ENCODE peak calls at places on chromosomes 16 and 17, in five cellular contexts. One of them, this sample, is unnamed. For H3K36me3, the result is how much of the 10 kb centered on the place peaks cover.

GRCh38 chr16:66372898-66373155 is 6.3 kb downstream of the CDH5 start:
- DNase-seq in OCI-LY7: no peak
- DNase-seq in psoas muscle: no peak
- DNase-seq in brain microvascular endothelial cell: no peak
- DNase-seq in adrenal gland: no peak
- DNase-seq in this sample: no peak

GRCh38 chr17:39246274-39246673 is 20.5 kb upstream of the STAC2 start:
- DNase-seq in OCI-LY7: no peak
- DNase-seq in psoas muscle: no peak
- DNase-seq in brain microvascular endothelial cell: no peak
- DNase-seq in adrenal gland: no peak
- DNase-seq in this sample: no peak

GRCh38 chr16:13896543-13897182 is 23.3 kb upstream of the ERCC4 start:
- DNase-seq in OCI-LY7: peak
- DNase-seq in psoas muscle: no peak
- DNase-seq in brain microvascular endothelial cell: no peak
- DNase-seq in adrenal gland: no peak
- DNase-seq in this sample: no peak

GRCh38 chr16:57426356-57426755 is 20.8 kb downstream of the CIAPIN1 start:
- DNase-seq in OCI-LY7: no peak
- DNase-seq in psoas muscle: no peak
- DNase-seq in brain microvascular endothelial cell: no peak
- DNase-seq in adrenal gland: no peak
- DNase-seq in this sample: no peak

GRCh38 chr16:86672215-86672863 is 94.0 kb downstream of the FOXL1 start:
- DNase-seq in OCI-LY7: no peak
- DNase-seq in psoas muscle: no peak
- DNase-seq in brain microvascular endothelial cell: no peak
- DNase-seq in adrenal gland: no peak
- DNase-seq in this sample: no peak

GRCh38 chr17:32628645-32629044 is 141.9 kb downstream of the CDK5R1 start:
- DNase-seq in OCI-LY7: no peak
- DNase-seq in psoas muscle: no peak
- DNase-seq in brain microvascular endothelial cell: no peak
- DNase-seq in adrenal gland: no peak
- DNase-seq in this sample: no peak

GRCh38 chr16:24070851-24071250 is 185.3 kb upstream of the CACNG3 start:
- DNase-seq in OCI-LY7: peak
- DNase-seq in psoas muscle: no peak
- DNase-seq in brain microvascular endothelial cell: peak
- DNase-seq in adrenal gland: no peak
- DNase-seq in this sample: peak

GRCh38 chr16:78237346-78237745 is 137.9 kb downstream of the WWOX start:
- DNase-seq in OCI-LY7: no peak
- DNase-seq in psoas muscle: no peak
- DNase-seq in brain microvascular endothelial cell: no peak
- DNase-seq in adrenal gland: no peak
- DNase-seq in this sample: no peak

GRCh38 chr17:74690409-74690825 is 22.3 kb downstream of the CD300LF start:
- DNase-seq in OCI-LY7: peak
- DNase-seq in psoas muscle: no peak
- DNase-seq in brain microvascular endothelial cell: no peak
- DNase-seq in adrenal gland: peak
- DNase-seq in this sample: no peak

GRCh38 chr17:14334919-14335318 is 34.0 kb downstream of the HS3ST3B1 start:
- DNase-seq in OCI-LY7: no peak
- DNase-seq in psoas muscle: no peak
- DNase-seq in brain microvascular endothelial cell: no peak
- DNase-seq in adrenal gland: no peak
- DNase-seq in this sample: no peak

GRCh38 chr17:72423718-72424117 is 302.9 kb downstream of the SOX9 start:
- DNase-seq in OCI-LY7: no peak
- DNase-seq in psoas muscle: no peak
- DNase-seq in brain microvascular endothelial cell: no peak
- DNase-seq in adrenal gland: no peak
- DNase-seq in this sample: no peak

GRCh38 chr16:79295746-79296145 is 304.8 kb downstream of the MAF start:
- DNase-seq in OCI-LY7: no peak
- DNase-seq in psoas muscle: no peak
- DNase-seq in brain microvascular endothelial cell: no peak
- DNase-seq in adrenal gland: no peak
- DNase-seq in this sample: no peak

GRCh38 chr16:28100810-28101532 is 37.5 kb upstream of the GSG1L start:
- DNase-seq in OCI-LY7: no peak
- DNase-seq in psoas muscle: no peak
- DNase-seq in brain microvascular endothelial cell: no peak
- DNase-seq in adrenal gland: no peak
- DNase-seq in this sample: no peak

GRCh38 chr16:26961459-26961858 is 105.3 kb upstream of the C16orf82 start:
- DNase-seq in OCI-LY7: no peak
- DNase-seq in psoas muscle: no peak
- DNase-seq in brain microvascular endothelial cell: no peak
- DNase-seq in adrenal gland: no peak
- DNase-seq in this sample: no peak

GRCh38 chr17:13140750-13141149 is 122.9 kb upstream of the ELAC2 start:
- DNase-seq in OCI-LY7: no peak
- DNase-seq in psoas muscle: no peak
- DNase-seq in brain microvascular endothelial cell: no peak
- DNase-seq in adrenal gland: no peak
- DNase-seq in this sample: no peak

GRCh38 chr16:23608194-23608593 is 12.1 kb upstream of the NDUFAB1 start:
- DNase-seq in OCI-LY7: no peak
- DNase-seq in psoas muscle: no peak
- DNase-seq in brain microvascular endothelial cell: peak
- DNase-seq in adrenal gland: no peak
- DNase-seq in this sample: no peak

GRCh38 chr16:89693289-89693731 is 6.8 kb downstream of the CDK10 start:
- DNase-seq in OCI-LY7: no peak
- DNase-seq in psoas muscle: no peak
- DNase-seq in brain microvascular endothelial cell: no peak
- DNase-seq in adrenal gland: no peak
- DNase-seq in this sample: no peak

GRCh38 chr17:50049636-50050035 is 6.3 kb upstream of the ITGA3 start:
- DNase-seq in OCI-LY7: no peak
- DNase-seq in psoas muscle: peak
- DNase-seq in brain microvascular endothelial cell: no peak
- DNase-seq in adrenal gland: no peak
- DNase-seq in this sample: no peak

GRCh38 chr17:27797390-27798091 is 2.8 kb downstream of the NOS2 start:
- DNase-seq in OCI-LY7: no peak
- DNase-seq in psoas muscle: no peak
- DNase-seq in brain microvascular endothelial cell: no peak
- DNase-seq in adrenal gland: no peak
- DNase-seq in this sample: no peak

GRCh38 chr17:45575126-45575885 is 84.8 kb upstream of the PLEKHM1 start:
- DNase-seq in OCI-LY7: no peak
- DNase-seq in psoas muscle: no peak
- DNase-seq in brain microvascular endothelial cell: no peak
- DNase-seq in adrenal gland: no peak
- DNase-seq in this sample: no peak

GRCh38 chr16:12551946-12552345 is 251.7 kb downstream of the CPPED1 start:
- DNase-seq in OCI-LY7: no peak
- DNase-seq in psoas muscle: no peak
- DNase-seq in brain microvascular endothelial cell: peak
- DNase-seq in adrenal gland: no peak
- DNase-seq in this sample: no peak

GRCh38 chr16:50284131-50284911 is 18.0 kb downstream of the ADCY7 start:
- DNase-seq in OCI-LY7: peak
- DNase-seq in psoas muscle: peak
- DNase-seq in brain microvascular endothelial cell: no peak
- DNase-seq in adrenal gland: no peak
- DNase-seq in this sample: peak

GRCh38 chr16:86571197-86571915 is 4.7 kb downstream of the FOXC2 start:
- DNase-seq in OCI-LY7: no peak
- DNase-seq in psoas muscle: no peak
- DNase-seq in brain microvascular endothelial cell: no peak
- DNase-seq in adrenal gland: no peak
- DNase-seq in this sample: no peak

GRCh38 chr17:80753946-80754345 is 209.3 kb downstream of the RPTOR start:
- DNase-seq in OCI-LY7: no peak
- DNase-seq in psoas muscle: no peak
- DNase-seq in brain microvascular endothelial cell: no peak
- DNase-seq in adrenal gland: no peak
- DNase-seq in this sample: no peak

GRCh38 chr17:57747221-57748017 is 2.3 kb upstream of the CCDC182 start:
- DNase-seq in OCI-LY7: peak
- DNase-seq in psoas muscle: no peak
- DNase-seq in brain microvascular endothelial cell: peak
- DNase-seq in adrenal gland: peak
- DNase-seq in this sample: peak

GRCh38 chr17:3557768-3558583 is at the start of gene TRPV3:
- DNase-seq in OCI-LY7: no peak
- DNase-seq in psoas muscle: peak
- DNase-seq in brain microvascular endothelial cell: no peak
- DNase-seq in adrenal gland: peak
- DNase-seq in this sample: peak

GRCh38 chr17:57182621-57183020 is 73.7 kb upstream of the MSI2 start:
- DNase-seq in OCI-LY7: no peak
- DNase-seq in psoas muscle: no peak
- DNase-seq in brain microvascular endothelial cell: no peak
- DNase-seq in adrenal gland: no peak
- DNase-seq in this sample: no peak

GRCh38 chr17:50863221-50863843 is 2.8 kb downstream of the TOB1 start:
- DNase-seq in OCI-LY7: peak
- DNase-seq in psoas muscle: no peak
- DNase-seq in brain microvascular endothelial cell: no peak
- DNase-seq in adrenal gland: peak
- DNase-seq in this sample: peak

GRCh38 chr17:78346605-78347250 is 13.1 kb downstream of the SOCS3 start:
- DNase-seq in OCI-LY7: no peak
- DNase-seq in psoas muscle: no peak
- DNase-seq in brain microvascular endothelial cell: no peak
- DNase-seq in adrenal gland: no peak
- DNase-seq in this sample: no peak

GRCh38 chr17:74227681-74228080 is 14.3 kb downstream of the TTYH2 start:
- DNase-seq in OCI-LY7: no peak
- DNase-seq in psoas muscle: no peak
- DNase-seq in brain microvascular endothelial cell: no peak
- DNase-seq in adrenal gland: no peak
- DNase-seq in this sample: no peak

DNA sequence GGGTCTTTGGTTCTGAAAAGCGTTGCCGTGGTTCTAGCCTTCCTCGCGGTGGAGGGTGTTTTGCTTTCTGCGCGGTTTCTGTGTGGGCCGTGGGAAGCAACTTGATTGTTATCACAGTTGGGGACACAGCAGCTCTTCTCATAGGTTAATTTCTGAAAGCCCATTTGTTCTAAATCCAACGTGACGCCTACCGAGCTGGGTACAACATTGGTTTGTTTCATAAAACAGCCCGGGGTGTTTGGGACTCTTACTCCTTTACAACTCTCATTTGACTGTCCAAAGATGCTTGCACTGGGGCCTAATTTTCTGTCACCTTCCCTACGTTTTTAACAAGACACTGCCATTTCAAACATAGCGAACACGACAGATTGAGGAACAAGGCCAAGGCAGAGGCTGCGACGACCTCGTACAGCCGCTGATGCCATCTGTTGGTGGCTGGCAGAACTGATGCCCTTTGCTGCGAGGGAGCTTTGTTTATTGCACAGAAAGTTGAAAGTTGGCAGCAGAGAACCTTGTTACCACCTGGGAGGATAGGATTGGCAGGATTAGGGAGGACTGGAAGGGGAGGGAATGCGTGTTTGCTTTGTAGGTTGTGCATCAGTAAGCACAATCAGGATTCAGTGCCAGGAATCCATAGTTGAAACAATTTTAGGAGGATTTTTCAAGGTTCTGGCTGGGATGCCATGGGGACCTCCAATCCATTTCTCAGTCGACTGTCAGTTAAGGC is 98.2 kb downstream of the PITPNC1 start:
- DNase-seq in OCI-LY7: peak
- DNase-seq in psoas muscle: peak
- DNase-seq in brain microvascular endothelial cell: peak
- DNase-seq in adrenal gland: peak
- DNase-seq in this sample: peak
- TF ChIP-seq CTCF in OCI-LY7: peak
- TF ChIP-seq CTCF in psoas muscle: peak
- TF ChIP-seq CTCF in brain microvascular endothelial cell: peak
- TF ChIP-seq CTCF in adrenal gland: peak
- TF ChIP-seq CTCF in this sample: peak

DNA sequence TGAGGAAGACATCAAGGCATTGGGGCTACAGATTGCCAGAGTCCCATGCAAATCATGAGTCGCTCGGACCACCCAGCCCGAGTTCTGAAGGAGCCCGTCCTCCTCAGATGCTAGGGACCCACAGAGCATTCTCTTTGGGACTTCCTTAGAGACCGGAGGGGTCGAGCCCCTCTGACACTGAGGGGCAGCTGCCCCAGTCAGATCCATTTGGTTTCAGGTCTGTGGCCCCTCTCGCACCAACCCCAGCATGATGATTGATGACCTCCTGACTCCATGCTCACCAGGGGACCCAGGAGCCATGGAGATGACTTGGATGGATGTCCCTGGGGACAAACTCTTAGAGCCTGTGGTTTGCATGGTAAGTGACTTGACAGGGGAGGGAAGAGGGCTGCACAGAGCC is 8.0 kb downstream of the PDF start:
- DNase-seq in OCI-LY7: no peak
- DNase-seq in psoas muscle: no peak
- DNase-seq in brain microvascular endothelial cell: no peak
- DNase-seq in adrenal gland: no peak
- DNase-seq in this sample: no peak
- H3K36me3 ChIP-seq in OCI-LY7: half or more
- H3K36me3 ChIP-seq in psoas muscle: under half
- H3K36me3 ChIP-seq in brain microvascular endothelial cell: half or more
- H3K36me3 ChIP-seq in adrenal gland: under half
- H3K36me3 ChIP-seq in this sample: half or more

DNA sequence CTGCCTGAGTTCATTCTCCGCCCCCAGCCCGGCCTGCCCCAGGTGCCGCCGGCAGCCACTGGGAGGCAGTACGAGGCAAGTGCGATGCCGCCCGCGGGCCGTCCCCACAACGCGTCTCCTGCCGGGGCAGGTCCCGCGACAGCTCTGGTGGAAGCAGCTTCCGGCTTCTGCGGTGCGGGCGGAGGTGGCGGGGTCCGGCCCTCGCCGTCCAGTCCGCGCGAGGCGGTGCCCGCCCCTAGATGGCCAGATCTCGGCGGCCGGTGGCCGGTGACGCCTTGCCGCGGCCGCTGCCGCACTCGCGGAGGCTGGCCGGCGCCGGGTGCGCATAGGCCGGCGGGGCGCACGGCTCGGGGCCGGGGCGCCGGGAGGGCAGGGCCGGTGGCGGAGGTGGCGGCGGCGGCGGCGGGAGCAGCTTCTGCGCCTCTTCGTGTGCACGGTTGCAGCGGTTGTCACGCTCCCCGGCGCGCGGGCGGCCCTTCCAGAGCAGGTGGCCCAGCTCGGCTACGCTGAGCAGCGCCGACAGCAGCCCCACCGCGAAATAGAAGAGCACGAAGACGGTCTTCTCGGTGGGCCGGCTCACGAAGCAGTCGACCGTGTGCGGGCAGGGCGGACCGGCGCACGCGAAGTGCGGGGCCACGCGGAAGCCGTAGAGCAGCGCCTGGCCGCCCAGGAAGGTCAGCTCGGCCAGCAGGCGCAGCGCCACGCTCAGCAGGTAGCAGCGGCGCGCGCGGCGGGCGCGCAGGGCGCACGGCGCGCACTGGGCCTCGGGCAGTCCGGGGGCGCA is 1.6 kb downstream of the GJD3 start:
- DNase-seq in OCI-LY7: peak
- DNase-seq in psoas muscle: peak
- DNase-seq in brain microvascular endothelial cell: peak
- DNase-seq in adrenal gland: peak
- DNase-seq in this sample: peak
- TF ChIP-seq CTCF in OCI-LY7: peak
- TF ChIP-seq CTCF in psoas muscle: peak
- TF ChIP-seq CTCF in brain microvascular endothelial cell: peak
- TF ChIP-seq CTCF in adrenal gland: peak
- TF ChIP-seq CTCF in this sample: peak

GRCh38 chr16:15676506-15676905 is 26.5 kb downstream of the NDE1 start:
- DNase-seq in OCI-LY7: no peak
- DNase-seq in psoas muscle: no peak
- DNase-seq in brain microvascular endothelial cell: no peak
- DNase-seq in adrenal gland: no peak
- DNase-seq in this sample: no peak
- H3K36me3 ChIP-seq in OCI-LY7: half or more
- H3K36me3 ChIP-seq in psoas muscle: under half
- H3K36me3 ChIP-seq in brain microvascular endothelial cell: under half
- H3K36me3 ChIP-seq in adrenal gland: under half
- H3K36me3 ChIP-seq in this sample: under half